ENCODE peak calls at places on chromosomes 1 and 21, in eight cellular contexts. E, K, N, W, G, H, J and O are unnamed samples.

GRCh38 chr1:153928245-153928644 is 5.5 kb upstream of the GATAD2B start:
- DNase-seq in W (no peak), G (no peak), K (no peak), N (no peak), H (no peak), J (no peak), E (no peak), O (no peak)

GRCh38 chr1:200453544-200453905 is 43.7 kb upstream of the ZNF281 start:
- DNase-seq in N (peak), H (no peak), J (no peak), G (no peak), W (peak), K (no peak), E (no peak), O (no peak)

GRCh38 chr21:31397515-31397926 is 53.5 kb upstream of the TIAM1 start:
- DNase-seq in K (no peak), H (no peak), G (no peak), W (no peak), J (no peak), E (no peak), N (no peak), O (no peak)

GRCh38 chr1:165490175-165490574 is 45.2 kb upstream of the RXRG start:
- DNase-seq in H (no peak), G (no peak), K (no peak), W (no peak), J (no peak), N (no peak), E (no peak), O (no peak)

GRCh38 chr1:41613646-41614592 is 129.4 kb upstream of the EDN2 start:
- DNase-seq in J (no peak), G (no peak), N (peak), E (no peak), K (peak), W (peak), H (no peak), O (no peak)

GRCh38 chr1:29639741-29640427 is 403.6 kb downstream of the PTPRU start:
- DNase-seq in H (no peak), N (no peak), E (no peak), W (peak), K (no peak), J (no peak), G (no peak), O (no peak)

GRCh38 chr1:203190949-203191348 is 4.4 kb upstream of the CHI3L1 start:
- DNase-seq in W (no peak), J (no peak), E (no peak), H (no peak), G (no peak), N (no peak), K (no peak), O (no peak)

GRCh38 chr1:212683357-212683722 is 16.3 kb downstream of the BATF3 start:
- DNase-seq in E (no peak), G (no peak), W (no peak), K (no peak), N (no peak), H (no peak), J (no peak), O (no peak)

GRCh38 chr1:177012342-177012741 is 152.2 kb downstream of the ASTN1 start:
- DNase-seq in E (no peak), J (no peak), K (no peak), W (no peak), G (no peak), N (no peak), H (no peak), O (no peak)

GRCh38 chr1:88150330-88150729 is 533.7 kb upstream of the PKN2 start:
- DNase-seq in N (no peak), G (no peak), W (no peak), K (no peak), H (no peak), J (no peak), E (no peak), O (no peak)

GRCh38 chr1:160674415-160674814 is 27.6 kb upstream of the SLAMF1 start:
- DNase-seq in W (no peak), G (no peak), E (no peak), H (no peak), J (peak), N (no peak), K (no peak), O (no peak)

GRCh38 chr1:172112573-172112972 is 271.3 kb downstream of the DNM3 start:
- DNase-seq in K (no peak), H (no peak), G (no peak), N (no peak), W (no peak), J (no peak), E (no peak), O (no peak)

GRCh38 chr21:44072111-44072510 is 35.1 kb upstream of the PWP2 start:
- DNase-seq in N (no peak), H (no peak), G (no peak), J (no peak), W (no peak), K (no peak), E (no peak), O (no peak)

GRCh38 chr1:236603896-236604217 is 459 bp downstream of the HEATR1 start:
- DNase-seq in K (no peak), W (peak), G (peak), J (peak), E (no peak), N (no peak), H (no peak), O (peak)

GRCh38 chr1:57109247-57109646 is 143.4 kb upstream of the C8B start:
- DNase-seq in J (no peak), W (peak), E (no peak), K (no peak), N (no peak), H (no peak), G (no peak), O (no peak)

GRCh38 chr1:233334092-233334491 is 6.6 kb downstream of the MAP3K21 start:
- DNase-seq in E (no peak), J (no peak), G (no peak), K (no peak), N (no peak), W (no peak), H (no peak), O (no peak)

GRCh38 chr1:161190962-161191521 is 7.8 kb downstream of the ADAMTS4 start:
- DNase-seq in H (no peak), N (no peak), J (no peak), K (no peak), E (no peak), W (no peak), G (no peak), O (no peak)

GRCh38 chr1:186670965-186671486 is 9.2 kb downstream of the PTGS2 start:
- DNase-seq in N (no peak), K (no peak), G (no peak), H (no peak), J (no peak), W (no peak), E (no peak), O (no peak)

GRCh38 chr1:24540906-24541710 is 14.8 kb upstream of the NCMAP start:
- DNase-seq in H (no peak), W (peak), N (no peak), K (no peak), J (no peak), E (no peak), G (no peak), O (peak)

GRCh38 chr21:31872452-31873274 is at the start of gene HUNK:
- DNase-seq in W (peak), K (no peak), G (no peak), J (peak), E (no peak), H (no peak), N (no peak), O (no peak)

GRCh38 chr1:94063379-94063778 is 57.6 kb downstream of the ABCA4 start:
- DNase-seq in E (no peak), N (no peak), G (no peak), W (peak), K (peak), H (no peak), J (no peak), O (no peak)

GRCh38 chr1:30727796-30728195 is 4.4 kb upstream of the MATN1 start:
- DNase-seq in H (no peak), K (no peak), J (no peak), W (peak), E (no peak), G (no peak), N (no peak), O (peak)

GRCh38 chr1:150548632-150549495 is at the start of gene ADAMTSL4:
- DNase-seq in N (no peak), E (peak), J (peak), K (peak), W (peak), H (no peak), G (no peak), O (peak)